ENCODE peak calls at places on chromosome 22, in four cellular contexts. K, I, Z and G are unnamed samples.

GRCh38 chr22:19105456-19105855 is 16.8 kb downstream of the DGCR2 start:
- DNase-seq in K (no peak), I (no peak), Z (no peak), G (no peak)

GRCh38 chr22:33272180-33272579 is 214.0 kb upstream of the SYN3 start:
- DNase-seq in Z (no peak), I (no peak), K (no peak), G (no peak)

GRCh38 chr22:45579806-45580702 is 77.4 kb downstream of the FBLN1 start:
- DNase-seq in Z (no peak), K (no peak), I (no peak), G (no peak)

GRCh38 chr22:18031670-18032454 is 7.5 kb upstream of the MICAL3 start:
- DNase-seq in I (no peak), Z (no peak), K (no peak), G (no peak)

GRCh38 chr22:22009661-22010060 is 27.1 kb upstream of the TOP3B start:
- DNase-seq in K (no peak), I (no peak), Z (no peak), G (no peak)

GRCh38 chr22:30880847-30881246 is 87.7 kb downstream of the MORC2 start:
- DNase-seq in I (no peak), K (no peak), Z (no peak), G (no peak)

GRCh38 chr22:24247011-24247507 is 2.2 kb upstream of the GGT5 start:
- DNase-seq in Z (no peak), K (no peak), I (no peak), G (no peak)

GRCh38 chr22:19048531-19048930 is 73.7 kb downstream of the DGCR2 start:
- DNase-seq in K (no peak), Z (no peak), I (no peak), G (no peak)

GRCh38 chr22:24400726-24401596 is 26.4 kb upstream of the ADORA2A start:
- DNase-seq in Z (peak; percentile 53), I (no peak), K (no peak), G (no peak)

GRCh38 chr22:44658371-44658953 is 43.5 kb upstream of the PRR5 start:
- DNase-seq in K (no peak), I (no peak), Z (no peak), G (no peak)

GRCh38 chr22:38016182-38017078 is 32.1 kb upstream of the SOX10 start:
- DNase-seq in I (no peak), Z (no peak), K (no peak), G (no peak)

GRCh38 chr22:22959147-22959827 is 71.7 kb downstream of the IGLL5 start:
- DNase-seq in Z (peak; percentile 56), K (peak; percentile 63), I (peak; percentile 99), G (no peak)

GRCh38 chr22:44436656-44437492 is 61.2 kb downstream of the RTL6 start:
- DNase-seq in Z (no peak), I (no peak), K (no peak), G (no peak)

GRCh38 chr22:32204211-32204855 is 540 bp downstream of the RFPL2 start:
- DNase-seq in I (no peak), Z (no peak), K (peak; percentile 49), G (no peak)

GRCh38 chr22:24155597-24156145 is 25.6 kb upstream of the SUSD2 start:
- DNase-seq in K (peak; percentile 84), Z (no peak), I (peak; percentile 11), G (peak; percentile 72)

GRCh38 chr22:24108073-24108472 is 73.2 kb upstream of the SUSD2 start:
- DNase-seq in I (peak; percentile 16), Z (no peak), K (no peak), G (no peak)

GRCh38 chr22:30701872-30702271 is 7.2 kb downstream of the OSBP2 start:
- DNase-seq in K (no peak), Z (no peak), I (no peak), G (no peak)

GRCh38 chr22:48366591-48366990 is 1461.1 kb downstream of the BRD1 start:
- DNase-seq in I (no peak), Z (no peak), K (no peak), G (no peak)

GRCh38 chr22:36419912-36420882 is 32.4 kb upstream of the MYH9 start:
- DNase-seq in I (no peak), Z (no peak), K (no peak), G (no peak)

GRCh38 chr22:28381427-28382167 is 298.0 kb downstream of the TTC28 start:
- DNase-seq in K (no peak), Z (no peak), I (no peak), G (no peak)

GRCh38 chr22:27873476-27873875 is 45.6 kb downstream of the PITPNB start:
- DNase-seq in Z (no peak), K (no peak), I (no peak), G (no peak)

GRCh38 chr22:43007519-43008102 is 7.3 kb downstream of the PACSIN2 start:
- DNase-seq in Z (no peak), I (peak; percentile 57), K (peak; percentile 14), G (no peak)

GRCh38 chr22:27541831-27542230 is 259.7 kb downstream of the MN1 start:
- DNase-seq in I (no peak), Z (no peak), K (no peak), G (no peak)

GRCh38 chr22:41935015-41935908 is 8.7 kb upstream of the TNFRSF13C start:
- DNase-seq in I (no peak), K (no peak), Z (no peak), G (no peak)

GRCh38 chr22:39498368-39498767 is 3.7 kb upstream of the MIEF1 start:
- DNase-seq in I (no peak), K (no peak), Z (no peak), G (no peak)

GRCh38 chr22:48895831-48896765 is 931.6 kb downstream of the BRD1 start:
- DNase-seq in Z (no peak), K (no peak), I (no peak), G (no peak)

GRCh38 chr22:43427296-43428004 is 15.6 kb downstream of the MPPED1 start:
- DNase-seq in I (peak; percentile 70), K (no peak), Z (no peak), G (no peak)

GRCh38 chr22:37559901-37560681 is at the start of gene CDC42EP1:
- DNase-seq in I (peak; percentile 86), Z (no peak), K (no peak), G (no peak)

GRCh38 chr22:43320943-43321900 is 21.9 kb downstream of the SCUBE1 start:
- DNase-seq in K (no peak), Z (no peak), I (peak; percentile 51), G (no peak)

GRCh38 chr22:40678493-40679248 is 613 bp upstream of the MCHR1 start:
- DNase-seq in I (no peak), K (no peak), Z (no peak), G (no peak)
- TF ChIP-seq SPI1 in I (no peak), K (no peak), Z (no peak), G (no peak)

DNA sequence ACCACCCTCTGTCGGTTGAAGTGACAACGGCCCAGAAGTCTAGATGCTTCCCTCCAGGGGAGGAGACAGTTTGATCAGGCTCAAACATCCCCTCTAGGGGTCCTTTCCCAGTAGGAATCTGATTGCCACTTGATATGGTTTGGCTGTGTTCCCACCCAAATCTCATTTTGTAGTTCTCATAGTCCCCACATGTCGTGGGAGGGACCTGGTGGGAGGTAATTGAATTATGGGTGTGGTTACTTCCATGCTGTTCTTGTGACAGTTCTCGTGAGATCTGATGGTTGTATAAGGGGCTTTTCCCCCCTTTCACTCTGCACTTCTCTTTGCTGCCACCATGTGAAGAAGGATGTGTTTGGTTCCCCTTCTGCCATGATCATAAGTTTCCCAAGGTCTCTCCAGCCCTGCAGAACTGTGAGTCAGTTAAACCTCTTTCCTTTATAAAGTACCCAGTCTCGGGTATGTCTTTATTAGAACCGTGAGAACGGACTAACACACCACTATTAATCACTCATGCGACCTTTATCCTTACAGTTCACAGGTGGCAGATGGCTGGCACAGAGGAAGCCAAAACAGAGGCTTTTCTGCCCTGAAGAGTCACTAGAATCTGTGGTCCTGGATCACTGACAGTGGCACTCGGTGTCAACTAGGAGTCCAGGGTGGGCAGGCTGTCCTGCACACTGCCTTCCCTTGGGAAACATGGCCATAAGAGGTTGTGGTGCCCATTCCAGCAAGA is 21.6 kb downstream of the ASPHD2 start:
- DNase-seq in Z (no peak), K (no peak), I (no peak), G (no peak)
- TF ChIP-seq SPI1 in Z (no peak), K (no peak), I (no peak), G (no peak)

GRCh38 chr22:46879083-46879482 is 116.6 kb downstream of the TBC1D22A start:
- DNase-seq in K (peak; percentile 52), I (no peak), Z (no peak), G (no peak)

GRCh38 chr22:46884365-46884764 is 121.9 kb downstream of the TBC1D22A start:
- DNase-seq in K (no peak), I (no peak), Z (no peak), G (no peak)

GRCh38 chr22:46878549-46878948 is 116.1 kb downstream of the TBC1D22A start:
- DNase-seq in I (peak; percentile 41), Z (no peak), K (no peak), G (no peak)

GRCh38 chr22:46883547-46883946 is 121.1 kb downstream of the TBC1D22A start:
- DNase-seq in I (no peak), K (no peak), Z (no peak), G (no peak)

GRCh38 chr22:46881373-46882118 is 119.1 kb downstream of the TBC1D22A start:
- DNase-seq in K (no peak), Z (no peak), I (no peak), G (no peak)
- TF ChIP-seq SPI1 in K (no peak), Z (no peak), I (no peak), G (no peak)

DNA sequence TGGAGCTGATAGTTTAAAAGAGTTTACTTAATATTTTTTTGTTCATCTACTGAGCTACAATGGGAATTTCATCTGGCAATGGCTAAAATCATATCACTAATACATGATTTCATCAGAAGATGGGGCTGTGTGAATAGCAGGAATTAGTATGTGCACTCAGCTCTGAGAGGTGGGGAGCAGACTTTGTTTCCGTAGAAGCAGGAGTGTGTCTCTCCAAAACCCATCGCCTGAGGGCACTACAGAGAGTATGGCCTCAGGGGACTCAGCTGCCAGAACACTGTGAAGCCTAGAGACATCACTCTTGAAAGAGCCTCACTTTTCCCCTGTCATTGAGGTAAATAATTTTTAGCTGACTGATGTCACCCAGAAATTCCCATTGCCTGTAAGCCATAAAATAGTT is 261.4 kb upstream of the ISX start:
- DNase-seq in Z (no peak), K (no peak), I (no peak), G (no peak)
- TF ChIP-seq SPI1 in Z (no peak), K (no peak), I (no peak), G (no peak)